ENCODE peak calls at places on chromosomes 11 and 22, in five cellular contexts. V is HTR-8/SVneo, A is nucleus accumbens, E is hepatocyte, T is dermis blood vessel endothelial cell. W is an unnamed sample.

GRCh38 chr11:4543561-4543960 is 1.4 kb upstream of the OR52M1 start:
- DNase-seq in V (no peak), A (no peak), E (no peak), T (peak), W (no peak)

GRCh38 chr22:41952713-41953112 is 763 bp downstream of the SMIM45 start:
- DNase-seq in T (no peak), E (no peak), V (no peak), A (no peak), W (no peak)

GRCh38 chr22:30405731-30406130 is 8.9 kb downstream of the SEC14L2 start:
- DNase-seq in A (no peak), T (no peak), E (no peak), V (no peak), W (no peak)

GRCh38 chr11:40289370-40289769 is 1170.1 kb downstream of the LRRC4C start:
- DNase-seq in V (no peak), E (no peak), T (no peak), A (no peak), W (no peak)

GRCh38 chr11:103453901-103454300 is 344.7 kb downstream of the DYNC2H1 start:
- DNase-seq in V (no peak), A (no peak), E (no peak), T (no peak), W (no peak)

GRCh38 chr11:32188785-32189184 is 97.9 kb downstream of the RCN1 start:
- DNase-seq in E (no peak), V (no peak), A (no peak), T (no peak), W (no peak)

GRCh38 chr11:2132874-2133480 is 6.2 kb downstream of the IGF2 start:
- DNase-seq in A (no peak), T (no peak), V (no peak), E (no peak), W (no peak)

GRCh38 chr11:75233688-75234295 is 6.8 kb upstream of the TPBGL start:
- DNase-seq in A (peak), E (peak), T (peak), V (peak), W (peak)

GRCh38 chr22:37007666-37008065 is 11.6 kb downstream of the TST start:
- DNase-seq in E (no peak), T (peak), A (no peak), V (no peak), W (no peak)

GRCh38 chr11:94706211-94706610 is 61.9 kb upstream of the AMOTL1 start:
- DNase-seq in E (peak), V (peak), A (peak), T (no peak), W (no peak)

GRCh38 chr11:68776442-68777235 is 25.3 kb upstream of the TESMIN start:
- DNase-seq in T (no peak), E (no peak), A (no peak), V (no peak), W (no peak)

GRCh38 chr11:15942126-15942525 is 414.2 kb downstream of the SOX6 start:
- DNase-seq in E (no peak), A (no peak), T (no peak), V (no peak), W (no peak)

GRCh38 chr11:70472240-70472639 is 73.9 kb downstream of the CTTN start:
- DNase-seq in V (no peak), T (no peak), E (no peak), A (no peak), W (no peak)

GRCh38 chr11:83272627-83273026 is 13.5 kb downstream of the CCDC90B start:
- DNase-seq in A (no peak), V (no peak), E (no peak), T (no peak), W (peak)

GRCh38 chr11:92717240-92717639 is 252.2 kb upstream of the MTNR1B start:
- DNase-seq in V (no peak), E (no peak), A (peak), T (no peak), W (no peak)

GRCh38 chr11:16184588-16184987 is 171.8 kb downstream of the SOX6 start:
- DNase-seq in A (no peak), T (peak), E (peak), V (no peak), W (peak)

GRCh38 chr11:120675171-120675570 is 163.6 kb downstream of the GRIK4 start:
- DNase-seq in A (no peak), E (peak), V (no peak), T (no peak), W (no peak)

GRCh38 chr11:82105331-82105992 is 628.2 kb downstream of the FAM181B start:
- DNase-seq in E (no peak), A (no peak), T (no peak), V (no peak), W (no peak)

GRCh38 chr22:29936186-29936585 is 53.2 kb downstream of the MTMR3 start:
- DNase-seq in T (peak), A (no peak), V (no peak), E (no peak), W (no peak)

GRCh38 chr11:6629892-6630631 is 10.8 kb upstream of the TPP1 start:
- DNase-seq in V (no peak), A (peak), T (no peak), E (peak), W (no peak)

GRCh38 chr11:36034572-36035331 is 90.9 kb downstream of the LDLRAD3 start:
- DNase-seq in A (no peak), T (peak), E (peak), V (peak), W (peak)

GRCh38 chr22:36360871-36361383 is 26.8 kb downstream of the MYH9 start:
- DNase-seq in A (no peak), V (no peak), E (peak), T (no peak), W (no peak)

GRCh38 chr22:40654522-40655167 is 18.1 kb upstream of the MRTFA start:
- DNase-seq in E (peak), V (peak), A (peak), T (peak), W (no peak)

GRCh38 chr11:34154059-34154875 is 48.8 kb downstream of the NAT10 start:
- DNase-seq in T (no peak), A (no peak), V (no peak), E (no peak), W (no peak)

GRCh38 chr22:49290286-49290685 is 537.4 kb downstream of the BRD1 start:
- DNase-seq in E (no peak), V (no peak), T (no peak), A (no peak), W (no peak)

GRCh38 chr11:68146704-68147474 is 25.7 kb upstream of the CHKA start:
- DNase-seq in E (peak), A (peak), T (peak), V (peak), W (no peak)

GRCh38 chr11:79244175-79244804 is 196.5 kb downstream of the TENM4 start:
- DNase-seq in T (no peak), E (peak), A (no peak), V (no peak), W (peak)

GRCh38 chr11:107844041-107844440 is 14.5 kb downstream of the SLC35F2 start:
- DNase-seq in A (no peak), V (no peak), E (no peak), T (peak), W (no peak)

GRCh38 chr11:10674991-10675440 is 18.5 kb downstream of the IRAG1 start:
- DNase-seq in V (no peak), E (no peak), T (no peak), A (peak), W (no peak)